ENCODE peak calls at places on chromosomes 11 and 22, in six cellular contexts. C is NCI-H510A treated with DMSO at 0.1 percent for 48 hours, D is HT1080, V is neural crest cell, L is HL-60, H is astrocyte of the spinal cord. T is an unnamed sample.
A peak's percentile ranks its signal among the peaks of the same experiment; 100 is the strongest.

GRCh38 chr11:129728571-129728970 is 87.1 kb upstream of the TMEM45B start:
- DNase-seq in D (no peak), L (no peak), V (no peak), C (peak; percentile 98), H (no peak), T (no peak)

GRCh38 chr11:61532136-61533038 is 23.8 kb downstream of the LRRC10B start:
- DNase-seq in C (peak; percentile 85), H (no peak), V (peak; percentile 34), L (peak; percentile 27), D (peak; percentile 46), T (peak; percentile 28)

GRCh38 chr11:62004473-62004872 is 37.0 kb upstream of the FTH1 start:
- DNase-seq in V (no peak), C (no peak), D (peak; percentile 80), H (peak; percentile 75), L (no peak), T (peak; percentile 66)

GRCh38 chr11:67505605-67506396 is 638 bp upstream of the PITPNM1 start:
- DNase-seq in C (peak; percentile 89), H (peak; percentile 87), L (peak; percentile 94), V (peak; percentile 78), D (peak; percentile 90), T (peak; percentile 98)

GRCh38 chr11:81874627-81875026 is 859.0 kb downstream of the FAM181B start:
- DNase-seq in L (no peak), D (peak; percentile 17), C (no peak), V (no peak), H (no peak), T (no peak)

GRCh38 chr11:84607975-84608787 is 1019.0 kb downstream of the DLG2 start:
- DNase-seq in D (no peak), C (no peak), H (no peak), L (no peak), V (no peak), T (no peak)

GRCh38 chr11:2898366-2899079 is 12.9 kb upstream of the CDKN1C start:
- DNase-seq in V (no peak), D (peak; percentile 95), C (no peak), H (peak; percentile 88), L (peak; percentile 86), T (peak; percentile 86)

GRCh38 chr22:17243524-17243923 is 24.3 kb upstream of the ADA2 start:
- DNase-seq in D (peak; percentile 44), L (no peak), V (no peak), C (no peak), H (no peak), T (no peak)

GRCh38 chr11:5004429-5005274 is 10.0 kb downstream of the OR51L1 start:
- DNase-seq in V (peak; percentile 53), H (peak; percentile 64), D (peak; percentile 44), C (peak; percentile 78), L (peak; percentile 48), T (peak; percentile 10)

GRCh38 chr11:40435344-40435743 is 1024.1 kb downstream of the LRRC4C start:
- DNase-seq in L (no peak), H (no peak), V (no peak), D (no peak), C (no peak), T (no peak)

GRCh38 chr22:38228326-38228872 is 26.6 kb downstream of the MAFF start:
- DNase-seq in D (no peak), H (peak; percentile 33), V (no peak), L (no peak), C (no peak), T (no peak)

GRCh38 chr11:57269580-57270021 is 32.6 kb upstream of the APLNR start:
- DNase-seq in C (no peak), H (no peak), D (no peak), V (no peak), L (no peak), T (no peak)

GRCh38 chr11:1219446-1219835 is 3.4 kb upstream of the MUC5B start:
- DNase-seq in L (no peak), V (no peak), D (no peak), H (no peak), C (no peak), T (no peak)

GRCh38 chr11:11826260-11826659 is 15.5 kb upstream of the USP47 start:
- DNase-seq in H (no peak), V (no peak), D (no peak), L (no peak), C (no peak), T (no peak)

GRCh38 chr11:20623258-20623657 is 23.9 kb downstream of the SLC6A5 start:
- DNase-seq in H (no peak), L (peak; percentile 8), C (no peak), V (no peak), D (no peak), T (no peak)

GRCh38 chr11:7964873-7965272 is 374 bp downstream of the NLRP10 start:
- DNase-seq in L (no peak), D (peak; percentile 40), V (no peak), C (no peak), H (peak; percentile 36), T (no peak)

GRCh38 chr11:19441288-19441687 is 200.5 kb upstream of the E2F8 start:
- DNase-seq in L (no peak), V (no peak), C (no peak), H (no peak), D (no peak), T (no peak)

GRCh38 chr11:353315-353857 is 15.9 kb upstream of the B4GALNT4 start:
- DNase-seq in C (no peak), D (peak; percentile 37), V (no peak), L (no peak), H (peak; percentile 84), T (no peak)

GRCh38 chr11:79227308-79227707 is 213.5 kb downstream of the TENM4 start:
- DNase-seq in D (no peak), V (no peak), H (no peak), L (no peak), C (no peak), T (no peak)

GRCh38 chr11:102836290-102836875 is 7.0 kb downstream of the MMP3 start:
- DNase-seq in C (peak; percentile 34), H (peak; percentile 63), D (peak; percentile 23), L (no peak), V (no peak), T (peak; percentile 73)

GRCh38 chr11:95831198-95831883 is 41.0 kb downstream of the CEP57 start:
- DNase-seq in H (peak; percentile 90), L (no peak), V (no peak), C (no peak), D (peak; percentile 58), T (peak; percentile 77)

GRCh38 chr11:85076535-85077330 is 550.4 kb downstream of the DLG2 start:
- DNase-seq in D (peak; percentile 24), L (no peak), H (peak; percentile 64), C (peak; percentile 52), V (no peak), T (no peak)

GRCh38 chr11:47377571-47378010 is 756 bp downstream of the SPI1 start:
- DNase-seq in H (no peak), L (peak; percentile 62), V (no peak), D (no peak), C (no peak), T (no peak)

GRCh38 chr11:93464938-93465337 is 78.3 kb downstream of the SMCO4 start:
- DNase-seq in V (no peak), D (no peak), C (no peak), L (no peak), H (no peak), T (no peak)

GRCh38 chr11:79367844-79368243 is 73.0 kb downstream of the TENM4 start:
- DNase-seq in V (no peak), L (no peak), H (no peak), C (no peak), D (no peak), T (no peak)

GRCh38 chr11:8732276-8732675 is 49.7 kb downstream of the RPL27A start:
- DNase-seq in C (no peak), V (no peak), D (no peak), L (peak; percentile 51), H (no peak), T (no peak)

GRCh38 chr22:39883057-39883456 is 10.5 kb downstream of the ENTHD1 start:
- DNase-seq in H (no peak), L (no peak), D (no peak), C (no peak), V (no peak), T (no peak)

GRCh38 chr22:23697031-23697970 is 6.5 kb downstream of the RGL4 start:
- DNase-seq in C (no peak), H (no peak), L (no peak), D (no peak), V (no peak), T (no peak)

GRCh38 chr11:10862446-10862845 is 4.6 kb upstream of the ZBED5 start:
- DNase-seq in H (no peak), V (no peak), C (no peak), L (peak; percentile 64), D (no peak), T (no peak)

GRCh38 chr11:19842505-19842904 is 129.9 kb downstream of the NAV2 start:
- DNase-seq in L (no peak), D (no peak), H (no peak), C (no peak), V (no peak), T (no peak)

GRCh38 chr22:24727218-24727851 is 47.2 kb downstream of the PIWIL3 start:
- DNase-seq in H (peak; percentile 92), L (no peak), C (peak; percentile 82), D (peak; percentile 59), V (no peak), T (peak; percentile 20)

GRCh38 chr22:37492428-37493344 is 6.5 kb upstream of the MFNG start:
- DNase-seq in V (no peak), H (peak; percentile 52), D (peak; percentile 61), L (peak; percentile 72), C (no peak), T (peak; percentile 9)

GRCh38 chr11:120222916-120223315 is 12.1 kb downstream of the OAF start:
- DNase-seq in D (no peak), C (no peak), L (no peak), V (no peak), H (no peak), T (no peak)

GRCh38 chr11:134331565-134332188 is at the start of gene GLB1L2:
- DNase-seq in D (no peak), L (no peak), H (no peak), V (peak; percentile 63), C (peak; percentile 41), T (peak; percentile 39)

GRCh38 chr11:121881806-121882205 is 234.2 kb downstream of the BLID start:
- DNase-seq in H (peak; percentile 75), D (peak; percentile 47), V (no peak), L (no peak), C (no peak), T (peak; percentile 10)

GRCh38 chr22:24834845-24835570 is 29.0 kb downstream of the SGSM1 start:
- DNase-seq in C (no peak), H (no peak), L (peak; percentile 11), V (no peak), D (peak; percentile 10), T (no peak)

T was measured in NCI-H226.